ENCODE peak calls at places on chromosomes 1 and 21, in four cellular contexts. M, Q, X and T are unnamed samples.

GRCh38 chr1:165397945-165398344 is 41.4 kb upstream of the LMX1A start:
- DNase-seq in Q (no peak), X (peak; percentile 50), M (peak; percentile 67), T (no peak)

GRCh38 chr1:23167353-23168078 is 1.1 kb downstream of the LUZP1 start:
- DNase-seq in Q (no peak), X (peak; percentile 46), M (peak; percentile 83), T (peak; percentile 82)

GRCh38 chr1:158146165-158146564 is 34.5 kb upstream of the CD1D start:
- DNase-seq in Q (no peak), M (peak; percentile 38), X (no peak), T (peak; percentile 1)

GRCh38 chr1:29281531-29281930 is 45.2 kb downstream of the PTPRU start:
- DNase-seq in Q (no peak), M (no peak), X (no peak), T (no peak)

GRCh38 chr1:233109121-233109520 is 158.7 kb downstream of the NTPCR start:
- DNase-seq in X (no peak), M (peak; percentile 25), Q (no peak), T (no peak)

GRCh38 chr1:156337052-156337887 is 822 bp downstream of the CCT3 start:
- DNase-seq in M (peak; percentile 56), X (no peak), Q (no peak), T (peak; percentile 10)

GRCh38 chr1:106937104-106937503 is 119.4 kb upstream of the PRMT6 start:
- DNase-seq in Q (no peak), M (peak; percentile 5), X (no peak), T (peak; percentile 3)

GRCh38 chr1:242427519-242427918 is 97.0 kb downstream of the PLD5 start:
- DNase-seq in M (no peak), X (no peak), Q (no peak), T (no peak)

GRCh38 chr1:9331558-9332346 is 39.1 kb downstream of the SPSB1 start:
- DNase-seq in Q (no peak), X (no peak), M (no peak), T (no peak)

GRCh38 chr1:60149254-60149653 is 75.7 kb upstream of the C1orf87 start:
- DNase-seq in Q (no peak), X (no peak), M (no peak), T (no peak)

GRCh38 chr1:55318111-55318817 is 103.1 kb upstream of the USP24 start:
- DNase-seq in M (no peak), X (no peak), Q (no peak), T (no peak)

GRCh38 chr1:206902702-206903101 is 5.5 kb downstream of the IL24 start:
- DNase-seq in X (no peak), M (no peak), Q (no peak), T (no peak)

GRCh38 chr1:13898406-13898805 is 198.4 kb downstream of the PRDM2 start:
- DNase-seq in X (no peak), M (no peak), Q (no peak), T (no peak)

GRCh38 chr1:103953386-103953785 is 203.7 kb downstream of the AMY1C start:
- DNase-seq in Q (no peak), X (no peak), M (no peak), T (no peak)

GRCh38 chr1:8397511-8397910 is 79.6 kb downstream of the SLC45A1 start:
- DNase-seq in M (no peak), X (no peak), Q (no peak), T (no peak)

GRCh38 chr1:100955322-100955721 is 59.4 kb downstream of the SLC30A7 start:
- DNase-seq in X (no peak), Q (no peak), M (peak; percentile 51), T (no peak)

GRCh38 chr1:155478270-155478852 is 84.2 kb downstream of the ASH1L start:
- DNase-seq in M (no peak), Q (no peak), X (no peak), T (no peak)

GRCh38 chr1:8525291-8526275 is 207.7 kb downstream of the SLC45A1 start:
- DNase-seq in M (peak; percentile 98), Q (peak; percentile 36), X (peak; percentile 70), T (peak; percentile 77)

GRCh38 chr1:38929476-38929875 is 12.2 kb downstream of the RHBDL2 start:
- DNase-seq in X (peak; percentile 44), Q (no peak), M (no peak), T (no peak)

GRCh38 chr1:222928212-222928611 is 113.4 kb downstream of the DISP1 start:
- DNase-seq in X (peak; percentile 87), Q (peak; percentile 73), M (peak; percentile 60), T (no peak)

GRCh38 chr1:17200756-17201155 is 4.2 kb upstream of the PADI1 start:
- DNase-seq in X (no peak), M (no peak), Q (no peak), T (peak; percentile 97)

GRCh38 chr1:40160806-40161124 is 422 bp upstream of the RLF start:
- DNase-seq in X (no peak), Q (no peak), M (no peak), T (no peak)

GRCh38 chr1:36628804-36629203 is 146.1 kb upstream of the CSF3R start:
- DNase-seq in X (no peak), Q (no peak), M (no peak), T (no peak)

GRCh38 chr1:229553621-229554120 is 4.8 kb downstream of the ABCB10 start:
- DNase-seq in X (no peak), Q (no peak), M (no peak), T (no peak)

GRCh38 chr1:117633423-117633822 is 27.6 kb downstream of the TENT5C start:
- DNase-seq in Q (no peak), M (no peak), X (no peak), T (peak; percentile 49)

GRCh38 chr21:46078322-46078981 is 19.5 kb upstream of the COL6A2 start:
- DNase-seq in X (peak; percentile 26), M (no peak), Q (no peak), T (no peak)

DNA sequence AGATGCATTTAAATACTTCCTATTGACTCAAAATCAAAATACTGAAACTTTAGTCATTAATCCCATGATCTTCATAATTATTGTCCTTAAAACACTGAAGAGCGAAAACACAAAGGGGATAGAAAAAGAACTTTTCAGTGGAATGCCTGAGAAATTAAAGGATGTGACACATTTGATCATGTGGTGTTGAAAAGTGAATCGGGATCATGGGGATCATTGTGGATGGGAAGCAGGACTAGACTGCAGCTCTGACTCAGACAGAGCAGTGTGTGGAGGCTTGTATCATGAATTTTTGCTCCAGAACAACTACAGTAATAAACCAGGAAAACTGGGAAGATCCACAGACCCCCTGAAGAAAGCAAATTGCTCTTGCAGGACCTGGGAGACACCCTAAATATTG is 161.1 kb upstream of the CXADR start:
- DNase-seq in M (no peak), Q (no peak), X (no peak), T (no peak)
- H2BK12ac ChIP-seq in M (no peak overlapping the region), Q (no peak overlapping the region), X (no peak overlapping the region), T (no peak overlapping the region)

GRCh38 chr1:50368179-50369007 is 54.9 kb downstream of the DMRTA2 start:
- DNase-seq in M (peak; percentile 24), Q (no peak), X (peak; percentile 77), T (peak; percentile 7)
- H3K4me2 ChIP-seq in M (peak overlapping the region; percentile 6), Q (peak overlapping the region; percentile 26), X (no peak overlapping the region), T (no peak overlapping the region)

DNA sequence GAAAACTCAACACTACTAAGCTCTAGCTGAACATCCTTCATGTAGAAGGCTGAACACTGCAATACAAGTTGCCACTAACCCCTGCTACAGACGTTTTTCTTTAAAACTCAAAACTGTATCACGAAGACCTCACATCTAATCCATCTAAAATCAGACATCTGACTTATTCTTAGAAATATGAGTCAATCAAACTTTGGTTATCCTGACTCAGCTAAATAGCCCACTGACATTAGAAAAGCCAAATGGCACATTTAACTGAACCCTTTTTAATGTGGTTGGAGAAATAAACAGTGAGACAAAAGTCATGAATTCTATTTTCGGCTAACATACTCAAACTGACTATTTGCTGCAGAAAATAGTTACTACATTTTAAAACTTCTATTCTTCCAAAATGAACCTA is 35.6 kb downstream of the WLS start:
- DNase-seq in M (no peak), X (no peak), Q (no peak), T (no peak)
- H2BK12ac ChIP-seq in M (no peak overlapping the region), X (no peak overlapping the region), Q (no peak overlapping the region), T (no peak overlapping the region)

GRCh38 chr1:20988030-20988825 is 188.5 kb downstream of the EIF4G3 start:
- DNase-seq in Q (no peak), M (peak; percentile 29), X (no peak), T (no peak)
- H3K4me2 ChIP-seq in Q (no peak overlapping the region), M (no peak overlapping the region), X (no peak overlapping the region), T (no peak overlapping the region)

DNA sequence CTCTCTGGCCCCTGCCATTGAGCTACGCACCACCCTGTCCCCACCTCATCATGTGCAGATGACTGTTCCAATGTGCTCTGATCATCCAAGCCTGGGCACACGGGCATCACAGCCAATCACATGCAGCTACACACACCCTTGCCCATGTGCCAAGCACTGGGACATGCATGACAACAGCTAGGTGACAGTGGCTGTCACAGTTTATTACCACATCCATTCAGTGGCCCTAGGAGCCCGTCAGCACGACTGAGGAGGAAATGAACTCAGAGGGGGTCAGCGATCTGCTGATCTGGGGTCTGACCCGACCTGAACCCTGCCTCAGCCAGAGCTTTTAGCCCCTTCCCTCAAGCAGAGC is 10.2 kb downstream of the SH3BGRL3 start:
- DNase-seq in X (no peak), Q (no peak), M (no peak), T (no peak)
- H2BK12ac ChIP-seq in X (no peak overlapping the region), Q (peak overlapping the region; percentile 96), M (no peak overlapping the region), T (no peak overlapping the region)

DNA sequence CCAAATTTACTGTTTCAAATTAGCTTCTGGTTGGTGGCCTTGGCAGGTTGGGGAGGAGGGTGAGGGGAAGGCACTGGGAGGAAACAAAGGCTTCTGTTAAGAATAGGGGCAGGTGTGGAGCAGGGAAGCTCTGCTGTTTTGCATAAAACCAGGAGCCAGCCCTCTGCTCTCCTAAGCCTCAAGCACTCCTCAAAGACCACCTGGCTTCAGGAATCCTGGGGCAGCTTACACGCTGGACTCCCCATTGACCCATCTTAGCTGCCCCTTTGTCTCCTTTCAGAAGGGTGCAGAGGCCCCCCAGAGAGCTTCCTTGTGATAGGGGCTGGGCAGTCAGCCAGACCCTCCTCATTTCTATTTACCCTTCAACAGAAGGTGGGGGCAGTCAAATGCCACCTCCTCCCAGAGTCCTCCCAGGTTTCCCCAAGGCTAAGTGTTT is 11.5 kb upstream of the DHRS3 start:
- DNase-seq in Q (peak; percentile 76), M (no peak), X (peak; percentile 90), T (no peak)
- H3K4me2 ChIP-seq in Q (peak overlapping the region; percentile 51), M (no peak overlapping the region), X (no peak overlapping the region), T (no peak overlapping the region)

DNA sequence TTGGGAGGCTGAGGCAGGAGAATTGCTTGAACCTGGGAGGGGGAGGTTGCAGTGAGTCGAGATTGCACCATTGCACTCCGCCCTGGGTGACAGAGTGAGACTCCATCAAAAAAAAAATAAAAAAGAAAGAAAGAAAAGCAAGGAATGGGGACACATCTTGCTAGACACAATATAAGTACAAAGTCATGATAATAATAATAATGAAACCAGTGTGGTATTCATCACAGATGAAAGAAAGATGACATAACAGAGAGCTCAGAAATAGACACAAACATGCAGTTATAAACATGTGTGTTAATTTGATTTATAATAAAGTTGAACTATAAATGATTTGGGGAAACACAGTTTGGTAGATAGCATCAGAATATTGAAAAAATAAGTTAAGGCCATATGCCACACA is 264.1 kb downstream of the SRGAP2C start:
- DNase-seq in X (no peak), M (no peak), Q (no peak), T (no peak)
- H2BK12ac ChIP-seq in X (no peak overlapping the region), M (no peak overlapping the region), Q (no peak overlapping the region), T (no peak overlapping the region)

DNA sequence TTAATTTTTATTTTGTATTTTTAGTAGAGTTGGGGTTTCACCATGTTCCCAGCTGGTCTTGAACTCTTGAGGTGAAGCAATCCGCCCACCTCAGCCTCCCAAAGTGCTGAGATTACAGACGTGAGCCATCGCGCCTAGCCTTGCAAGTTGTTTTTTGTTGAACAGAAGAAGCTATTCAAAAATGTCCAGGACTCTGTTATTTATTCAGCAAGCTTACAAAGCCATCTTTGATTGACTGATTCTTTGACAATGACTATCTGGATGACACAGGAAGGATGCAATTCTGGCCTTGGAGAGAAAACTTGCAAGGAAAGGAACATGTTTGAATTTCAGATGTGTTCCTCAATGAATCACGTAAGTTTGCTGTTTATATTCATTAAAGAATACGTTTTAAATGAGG is 63.5 kb downstream of the MAP3K7CL start:
- DNase-seq in M (no peak), X (no peak), Q (no peak), T (no peak)
- H3K4me2 ChIP-seq in M (no peak overlapping the region), X (no peak overlapping the region), Q (no peak overlapping the region), T (no peak overlapping the region)